ENCODE peak calls at places on chromosomes 13 and 19, in eight cellular contexts. Z is ovary; H is stomach; V is CD8-positive, alpha-beta T cell; J is progenitor cell of endocrine pancreas; M is mammary epithelial cell; R is IMR-90; D is esophagus squamous epithelium. B is an unnamed sample.
A peak's percentile ranks its signal among the peaks of the same experiment; 100 is the strongest.

GRCh38 chr13:100306444-100306999 is 217.6 kb downstream of the PCCA start:
- DNase-seq in M (no peak), R (no peak), V (no peak), H (no peak), D (no peak), J (no peak), Z (no peak), B (no peak)

GRCh38 chr19:3471954-3472655 is 8.2 kb downstream of the SMIM24 start:
- DNase-seq in R (no peak), H (peak; percentile 42), V (peak; percentile 30), D (no peak), M (no peak), J (no peak), Z (peak; percentile 67), B (no peak)

GRCh38 chr13:59391696-59392095 is 772.0 kb downstream of the DIAPH3 start:
- DNase-seq in R (peak; percentile 74), Z (no peak), V (peak; percentile 54), M (peak; percentile 44), D (no peak), H (peak; percentile 42), J (peak; percentile 26), B (no peak)

GRCh38 chr13:97212540-97213146 is 9.5 kb upstream of the MBNL2 start:
- DNase-seq in J (no peak), H (peak; percentile 42), R (peak; percentile 49), M (peak; percentile 67), D (no peak), V (no peak), Z (no peak), B (no peak)

GRCh38 chr19:7159105-7159933 is 89.8 kb downstream of the ZNF557 start:
- DNase-seq in M (no peak), Z (no peak), H (no peak), R (peak; percentile 95), J (no peak), V (no peak), D (no peak), B (peak; percentile 92)

GRCh38 chr13:95709101-95709500 is 32.2 kb downstream of the DNAJC3 start:
- DNase-seq in D (no peak), V (no peak), J (no peak), H (no peak), R (no peak), M (no peak), Z (no peak), B (no peak)

GRCh38 chr19:42555317-42555716 is 27.0 kb upstream of the CEACAM1 start:
- DNase-seq in M (no peak), R (no peak), D (no peak), V (no peak), J (no peak), Z (no peak), H (no peak), B (no peak)

GRCh38 chr19:43784251-43784980 is 3.6 kb upstream of the KCNN4 start:
- DNase-seq in R (peak; percentile 85), V (peak; percentile 56), M (peak; percentile 88), D (no peak), J (no peak), H (peak; percentile 62), Z (no peak), B (peak; percentile 47)

GRCh38 chr19:5585461-5586299 is 17.9 kb upstream of the TINCR start:
- DNase-seq in Z (no peak), H (no peak), J (no peak), R (no peak), V (peak; percentile 51), D (no peak), M (no peak), B (no peak)

GRCh38 chr13:44768775-44769578 is 192.8 kb upstream of the TSC22D1 start:
- DNase-seq in D (no peak), Z (no peak), H (no peak), V (no peak), J (no peak), R (peak; percentile 46), M (peak; percentile 32), B (no peak)

GRCh38 chr13:47004022-47004421 is 107.2 kb upstream of the HTR2A start:
- DNase-seq in J (no peak), V (no peak), H (no peak), R (peak; percentile 10), Z (no peak), M (no peak), D (no peak), B (no peak)

GRCh38 chr13:39415003-39415402 is 188.0 kb downstream of the LHFPL6 start:
- DNase-seq in H (no peak), Z (peak; percentile 16), J (no peak), M (no peak), R (no peak), V (no peak), D (no peak), B (no peak)

GRCh38 chr19:8484331-8484894 is 18.0 kb downstream of the PRAM1 start:
- DNase-seq in H (peak; percentile 48), R (no peak), M (no peak), V (no peak), J (no peak), D (no peak), Z (no peak), B (no peak)

GRCh38 chr13:100454876-100455275 is 133.7 kb downstream of the GGACT start:
- DNase-seq in R (peak; percentile 54), V (no peak), H (no peak), M (peak; percentile 63), J (no peak), D (no peak), Z (no peak), B (no peak)

DNA sequence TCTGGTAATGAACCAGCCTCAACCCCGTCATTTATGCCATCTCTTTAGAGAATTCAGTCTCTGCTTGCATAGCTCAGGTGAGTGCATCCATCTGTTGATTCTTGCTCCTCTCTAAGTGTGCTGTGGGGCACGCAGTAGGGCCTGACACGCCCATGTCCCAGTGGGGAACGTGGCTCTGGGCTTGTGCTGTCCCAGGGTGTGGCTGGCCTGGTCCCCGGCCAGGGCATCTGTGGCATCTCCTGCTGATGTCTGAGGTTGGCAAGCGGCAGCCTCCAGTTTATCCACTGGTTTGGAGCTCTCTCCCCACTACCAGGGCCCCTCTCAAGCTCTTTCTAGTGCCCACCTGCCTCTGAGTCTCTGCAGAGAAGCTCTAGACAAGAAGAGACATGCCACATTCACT is 146.6 kb upstream of the GJB6 start:
- DNase-seq in H (no peak), J (no peak), Z (no peak), R (no peak), M (no peak), D (no peak), V (no peak), B (no peak)
- TF ChIP-seq CTCF in H (no peak), J (no peak), Z (no peak), R (no peak), M (no peak), D (no peak), V (no peak), B (no peak)

GRCh38 chr13:101784313-101784712 is 331.8 kb downstream of the ITGBL1 start:
- DNase-seq in D (no peak), R (no peak), H (no peak), V (no peak), J (no peak), M (no peak), Z (no peak), B (no peak)

GRCh38 chr13:101783554-101783953 is 331.1 kb downstream of the ITGBL1 start:
- DNase-seq in J (no peak), M (no peak), R (no peak), V (no peak), D (no peak), Z (no peak), H (no peak), B (no peak)

GRCh38 chr13:101785858-101786257 is 333.4 kb downstream of the ITGBL1 start:
- DNase-seq in R (peak; percentile 3), H (no peak), M (peak; percentile 32), D (no peak), Z (no peak), V (no peak), J (no peak), B (no peak)
- TF ChIP-seq CTCF in R (peak; percentile 22), H (no peak), M (peak; percentile 19), D (no peak), Z (no peak), V (no peak), J (peak; percentile 39), B (peak; percentile 41)

GRCh38 chr13:77383097-77383496 is 56.2 kb upstream of the MYCBP2 start:
- DNase-seq in V (no peak), D (no peak), J (no peak), R (no peak), M (no peak), H (no peak), Z (no peak), B (no peak)

GRCh38 chr13:77378662-77379061 is 51.8 kb upstream of the MYCBP2 start:
- DNase-seq in M (no peak), V (no peak), R (no peak), D (no peak), Z (no peak), H (no peak), J (no peak), B (no peak)

GRCh38 chr13:77377016-77377415 is 50.1 kb upstream of the MYCBP2 start:
- DNase-seq in D (no peak), J (no peak), R (no peak), Z (no peak), M (no peak), H (no peak), V (no peak), B (no peak)

GRCh38 chr13:77381059-77381458 is 54.2 kb upstream of the MYCBP2 start:
- DNase-seq in V (no peak), Z (no peak), H (no peak), J (no peak), R (no peak), D (no peak), M (no peak), B (no peak)

DNA sequence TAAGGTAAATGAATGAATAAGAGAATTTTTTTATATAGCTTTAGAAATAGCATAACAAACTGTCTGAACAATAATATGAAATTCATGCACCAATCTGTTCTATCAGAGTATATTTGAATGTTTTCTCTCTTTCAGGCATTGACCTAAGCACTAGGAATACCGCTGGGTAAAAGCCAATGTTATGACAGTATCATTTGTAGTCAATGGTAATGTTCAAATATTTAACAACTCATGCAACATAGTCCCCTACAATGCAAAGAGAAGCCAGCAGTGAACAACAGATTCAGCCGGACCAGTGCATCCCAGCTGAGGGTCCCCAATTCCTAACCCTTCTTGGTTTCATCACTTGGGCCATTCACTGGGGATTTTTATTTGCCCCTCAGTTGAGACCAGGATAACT is 52.6 kb upstream of the MYCBP2 start:
- DNase-seq in H (no peak), V (no peak), Z (no peak), M (no peak), R (no peak), D (no peak), J (no peak), B (no peak)
- TF ChIP-seq CTCF in H (no peak), V (no peak), Z (no peak), M (no peak), R (no peak), D (no peak), J (no peak), B (no peak)

GRCh38 chr19:23822735-23823134 is 64.0 kb upstream of the ZNF681 start:
- DNase-seq in J (no peak), V (no peak), D (no peak), H (peak; percentile 37), M (peak; percentile 21), R (no peak), Z (no peak), B (no peak)

DNA sequence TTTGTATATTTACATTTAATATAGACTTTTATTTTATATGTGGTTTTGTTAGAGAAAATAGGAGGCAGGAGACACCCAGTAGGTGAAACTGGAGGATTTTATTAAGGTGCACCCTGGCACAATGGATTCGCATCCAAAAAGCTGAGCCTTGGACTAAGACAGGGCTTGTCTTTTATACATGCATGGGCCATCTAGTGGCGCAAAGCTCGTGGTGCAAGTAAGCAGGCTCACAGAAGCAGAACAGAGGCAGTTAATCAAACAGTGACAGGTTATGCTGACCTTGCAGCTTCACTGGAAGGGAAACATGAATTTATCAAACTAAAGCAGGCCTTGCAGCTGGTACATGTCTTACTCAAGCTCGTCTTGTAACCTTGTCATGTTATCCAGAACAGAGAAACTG is 58.8 kb upstream of the ZNF681 start:
- DNase-seq in V (peak; percentile 37), R (peak; percentile 4), D (no peak), J (no peak), Z (no peak), H (peak; percentile 31), M (peak; percentile 14), B (no peak)
- TF ChIP-seq CTCF in V (peak; percentile 38), R (no peak), D (peak; percentile 33), J (no peak), Z (no peak), H (peak; percentile 32), M (peak; percentile 36), B (no peak)

B was measured in AG04449.